ENCODE peak calls at places on chromosomes 2 and 18, in nine cellular contexts. R is GM12891, S is breast epithelium, A is transverse colon, V is H1, P is endothelial cell of umbilical vein, O is Panc1, F is HepG2, X is spleen. W is an unnamed sample.

GRCh38 chr2:10255189-10256030 is 47.3 kb upstream of the HPCAL1 start:
- DNase-seq in S (no peak), A (no peak), V (no peak), X (peak; percentile 75), O (no peak), P (no peak), R (no peak), F (no peak), W (peak; percentile 59)

GRCh38 chr2:1997409-1997808 is 253.1 kb upstream of the PXDN start:
- DNase-seq in A (peak; percentile 28), F (peak; percentile 20), S (no peak), R (no peak), X (no peak), V (no peak), P (no peak), O (no peak), W (no peak)

GRCh38 chr2:8086342-8086741 is 595.5 kb upstream of the ID2 start:
- DNase-seq in O (no peak), F (no peak), X (no peak), V (no peak), S (no peak), P (no peak), R (no peak), A (no peak), W (no peak)

GRCh38 chr2:14270036-14270582 is 362.4 kb upstream of the LRATD1 start:
- DNase-seq in F (no peak), X (no peak), S (no peak), A (no peak), P (no peak), V (no peak), R (no peak), O (no peak), W (no peak)

GRCh38 chr2:84556190-84556589 is 39.9 kb downstream of the DNAH6 start:
- DNase-seq in A (no peak), R (no peak), O (no peak), X (no peak), V (no peak), F (no peak), S (no peak), P (no peak), W (no peak)

GRCh38 chr2:209383212-209383611 is 40.6 kb upstream of the MAP2 start:
- DNase-seq in A (no peak), X (no peak), R (no peak), F (peak; percentile 37), V (no peak), P (peak; percentile 74), S (no peak), O (peak; percentile 46), W (no peak)

GRCh38 chr18:42525905-42526304 is 570.9 kb downstream of the PIK3C3 start:
- DNase-seq in P (no peak), S (no peak), O (no peak), X (no peak), F (no peak), V (no peak), A (peak; percentile 11), R (no peak), W (no peak)

GRCh38 chr2:96308248-96308647 is 2.9 kb upstream of the SNRNP200 start:
- DNase-seq in S (no peak), X (no peak), R (no peak), P (no peak), O (no peak), A (no peak), F (no peak), V (no peak), W (no peak)

GRCh38 chr2:240889601-240890560 is 6.1 kb downstream of the MAB21L4 start:
- DNase-seq in A (peak; percentile 65), O (no peak), P (no peak), X (no peak), S (no peak), V (no peak), R (no peak), F (no peak), W (no peak)

GRCh38 chr2:239211391-239212094 is 189.3 kb downstream of the HDAC4 start:
- DNase-seq in A (no peak), O (no peak), S (no peak), V (no peak), F (no peak), P (no peak), R (no peak), X (no peak), W (peak; percentile 57)

GRCh38 chr2:200396726-200397348 is 90.3 kb downstream of the SPATS2L start:
- DNase-seq in R (no peak), A (no peak), F (no peak), O (no peak), V (no peak), X (no peak), S (no peak), P (peak; percentile 32), W (no peak)

GRCh38 chr2:101802329-101802728 is 104.8 kb downstream of the MAP4K4 start:
- DNase-seq in S (no peak), X (no peak), R (no peak), A (peak; percentile 67), O (no peak), P (no peak), V (no peak), F (peak; percentile 77), W (no peak)

GRCh38 chr2:56376699-56377665 is 193.2 kb downstream of the CCDC85A start:
- DNase-seq in R (no peak), F (no peak), A (no peak), P (no peak), S (no peak), O (no peak), V (no peak), X (no peak), W (no peak)

GRCh38 chr18:59056706-59057492 is 82.8 kb upstream of the SEC11C start:
- DNase-seq in A (peak; percentile 83), R (peak; percentile 32), O (no peak), P (peak; percentile 76), X (peak; percentile 90), F (peak; percentile 36), S (peak; percentile 46), V (peak; percentile 92), W (peak; percentile 72)

DNA sequence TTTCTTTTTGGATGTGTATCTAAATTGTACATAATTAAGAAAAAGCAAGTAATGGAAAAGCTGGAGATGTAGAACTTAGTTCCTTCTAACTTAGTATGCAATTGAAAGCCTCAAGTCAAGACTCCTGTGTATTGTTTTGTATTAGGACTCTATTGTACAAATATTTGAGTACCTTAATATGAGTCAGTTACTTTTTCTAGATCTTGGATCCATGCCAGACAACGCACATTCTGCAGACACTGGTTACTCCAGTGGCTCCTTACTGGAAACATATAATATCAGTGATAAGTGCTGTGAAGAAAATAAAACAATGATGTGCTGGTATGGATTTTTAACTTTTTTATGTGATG is 1.5 kb downstream of the SLC39A10 start:
- DNase-seq in S (no peak), V (no peak), A (no peak), R (no peak), X (no peak), P (peak; percentile 85), O (peak; percentile 65), F (peak; percentile 81), W (no peak)
- TF ChIP-seq POLR2AphosphoS5 in S (no peak), V (no peak), A (no peak), R (no peak), X (no peak), P (no peak), O (no peak), F (no peak), W (no peak)

GRCh38 chr18:79200546-79201268 is 131.5 kb downstream of the ATP9B start:
- DNase-seq in S (peak; percentile 23), A (peak; percentile 23), O (no peak), P (peak; percentile 9), R (no peak), X (no peak), F (no peak), V (no peak), W (peak; percentile 82)

GRCh38 chr18:79199691-79200374 is 130.6 kb downstream of the ATP9B start:
- DNase-seq in P (no peak), S (peak; percentile 23), X (no peak), R (no peak), O (no peak), V (no peak), F (no peak), A (no peak), W (no peak)

GRCh38 chr18:79206444-79206843 is 137.2 kb downstream of the ATP9B start:
- DNase-seq in X (no peak), A (no peak), P (no peak), O (no peak), V (no peak), F (no peak), S (no peak), R (no peak), W (no peak)

GRCh38 chr18:79204889-79205807 is 136.0 kb downstream of the ATP9B start:
- DNase-seq in S (no peak), F (no peak), V (no peak), A (no peak), X (no peak), O (no peak), P (no peak), R (no peak), W (no peak)

DNA sequence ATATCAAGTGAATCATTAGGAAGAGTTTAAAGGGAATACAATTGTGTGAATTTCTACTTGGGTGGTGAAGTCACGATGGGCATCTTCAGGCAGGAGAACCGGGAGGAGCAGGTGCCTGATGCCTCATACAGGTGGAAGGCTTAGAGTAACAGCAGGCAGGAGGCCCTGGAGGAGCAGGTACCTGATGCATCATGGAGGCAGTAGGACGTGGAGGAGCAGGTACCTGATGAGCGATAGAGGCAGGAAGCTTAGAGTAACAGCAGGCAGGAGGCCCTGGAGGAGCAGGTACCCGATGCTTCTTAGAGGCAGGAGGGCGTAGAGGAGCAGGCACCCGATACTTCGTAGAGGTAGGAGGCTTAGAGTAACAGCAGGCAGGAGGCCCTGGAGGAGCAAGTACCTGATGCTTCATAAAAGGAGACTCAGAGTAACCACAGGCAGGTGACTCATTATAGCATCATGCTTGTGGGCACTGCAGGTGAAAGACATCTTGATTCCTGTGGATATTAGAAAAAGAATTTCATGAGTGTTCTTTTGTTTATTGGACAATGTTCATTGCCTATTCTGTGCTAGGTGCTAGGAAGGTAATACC is 133.9 kb downstream of the ATP9B start:
- DNase-seq in V (no peak), X (no peak), R (no peak), P (no peak), A (no peak), S (no peak), F (no peak), O (peak; percentile 42), W (no peak)
- TF ChIP-seq POLR2AphosphoS5 in V (no peak), X (no peak), R (no peak), P (no peak), A (no peak), S (no peak), F (no peak), O (no peak), W (no peak)

DNA sequence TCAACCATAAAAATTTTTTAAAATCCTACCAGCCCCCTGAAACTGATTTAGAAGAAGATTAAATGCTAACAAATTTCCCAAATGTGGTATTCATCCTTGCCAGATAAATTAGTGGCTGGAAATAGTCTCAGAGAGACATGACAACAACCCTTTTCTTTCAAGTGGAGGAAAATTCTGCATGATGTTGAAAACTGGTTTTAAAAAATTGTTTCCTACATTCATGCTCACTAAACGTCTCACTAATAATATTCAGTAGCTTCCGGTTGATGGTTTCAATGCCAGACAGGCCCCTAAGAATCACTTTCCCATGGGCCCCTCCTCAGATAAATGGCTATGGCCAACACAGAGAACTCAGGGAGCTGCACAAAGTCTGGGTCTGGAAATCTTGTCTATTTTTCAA is 43.2 kb downstream of the NCKAP5 start:
- DNase-seq in O (no peak), P (no peak), X (no peak), R (no peak), S (no peak), V (no peak), A (no peak), F (no peak), W (no peak)
- TF ChIP-seq POLR2AphosphoS5 in O (no peak), P (no peak), X (no peak), R (no peak), S (no peak), V (no peak), A (no peak), F (no peak), W (no peak)

GRCh38 chr2:38095996-38096861 is 20.3 kb upstream of the CYP1B1 start:
- DNase-seq in V (no peak), R (peak; percentile 30), S (peak; percentile 63), O (no peak), A (no peak), X (no peak), P (no peak), F (no peak), W (no peak)
- TF ChIP-seq POLR2AphosphoS5 in V (no peak), R (no peak), S (peak; percentile 49), O (peak; percentile 70), A (no peak), X (no peak), P (no peak), F (no peak), W (no peak)

W was measured in sigmoid colon.